ENCODE peak calls at places on chromosome 12, in six cellular contexts. One of them, this sample, is unnamed.

GRCh38 chr12:77724367-77724957 is 106.2 kb upstream of the NAV3 start:
- DNase-seq in GM03348: peak; percentile 38
- DNase-seq in Peyer's patch: no peak
- DNase-seq in pancreas: no peak
- DNase-seq in PC-9: no peak
- DNase-seq in substantia nigra: no peak
- DNase-seq in this sample: no peak

GRCh38 chr12:95494888-95495287 is 20.9 kb downstream of the METAP2 start:
- DNase-seq in PC-9: no peak
- DNase-seq in substantia nigra: no peak
- DNase-seq in GM03348: no peak
- DNase-seq in pancreas: no peak
- DNase-seq in Peyer's patch: no peak
- DNase-seq in this sample: no peak

GRCh38 chr12:131852551-131853299 is 24.5 kb downstream of the MMP17 start:
- DNase-seq in PC-9: no peak
- DNase-seq in Peyer's patch: peak; percentile 71
- DNase-seq in GM03348: no peak
- DNase-seq in substantia nigra: no peak
- DNase-seq in pancreas: peak; percentile 63
- DNase-seq in this sample: peak; percentile 45

GRCh38 chr12:81729781-81730180 is 29.4 kb downstream of the PPFIA2 start:
- DNase-seq in PC-9: no peak
- DNase-seq in Peyer's patch: no peak
- DNase-seq in pancreas: no peak
- DNase-seq in substantia nigra: no peak
- DNase-seq in GM03348: no peak
- DNase-seq in this sample: no peak

GRCh38 chr12:39505562-39505961 is 62.6 kb upstream of the KIF21A start:
- DNase-seq in PC-9: no peak
- DNase-seq in GM03348: no peak
- DNase-seq in substantia nigra: no peak
- DNase-seq in Peyer's patch: no peak
- DNase-seq in pancreas: no peak
- DNase-seq in this sample: no peak

GRCh38 chr12:68207276-68207675 is 18.3 kb downstream of the IL26 start:
- DNase-seq in Peyer's patch: no peak
- DNase-seq in PC-9: no peak
- DNase-seq in GM03348: no peak
- DNase-seq in substantia nigra: no peak
- DNase-seq in pancreas: no peak
- DNase-seq in this sample: no peak

GRCh38 chr12:50986961-50987737 is 34.8 kb downstream of the HIGD1C start:
- DNase-seq in PC-9: peak; percentile 18
- DNase-seq in Peyer's patch: peak; percentile 79
- DNase-seq in substantia nigra: no peak
- DNase-seq in pancreas: no peak
- DNase-seq in GM03348: peak; percentile 69
- DNase-seq in this sample: peak; percentile 22

GRCh38 chr12:46268617-46269428 is at the start of gene SLC38A1:
- DNase-seq in pancreas: peak; percentile 95
- DNase-seq in Peyer's patch: peak; percentile 97
- DNase-seq in PC-9: peak; percentile 89
- DNase-seq in GM03348: peak; percentile 87
- DNase-seq in substantia nigra: peak; percentile 35
- DNase-seq in this sample: peak; percentile 94

GRCh38 chr12:103858953-103859601 is 18.0 kb upstream of the NT5DC3 start:
- DNase-seq in substantia nigra: no peak
- DNase-seq in GM03348: peak; percentile 86
- DNase-seq in pancreas: no peak
- DNase-seq in PC-9: peak; percentile 73
- DNase-seq in Peyer's patch: peak; percentile 81
- DNase-seq in this sample: no peak

GRCh38 chr12:24364921-24365320 is 415.5 kb upstream of the SOX5 start:
- DNase-seq in GM03348: no peak
- DNase-seq in PC-9: no peak
- DNase-seq in Peyer's patch: no peak
- DNase-seq in pancreas: no peak
- DNase-seq in substantia nigra: no peak
- DNase-seq in this sample: no peak

GRCh38 chr12:108839011-108839889 is 18.1 kb downstream of the SSH1 start:
- DNase-seq in Peyer's patch: no peak
- DNase-seq in GM03348: peak; percentile 60
- DNase-seq in PC-9: no peak
- DNase-seq in pancreas: no peak
- DNase-seq in substantia nigra: no peak
- DNase-seq in this sample: no peak

GRCh38 chr12:124399622-124400021 is 104.7 kb downstream of the RFLNA start:
- DNase-seq in GM03348: peak; percentile 66
- DNase-seq in substantia nigra: no peak
- DNase-seq in pancreas: no peak
- DNase-seq in PC-9: peak; percentile 34
- DNase-seq in Peyer's patch: peak; percentile 65
- DNase-seq in this sample: peak; percentile 63

GRCh38 chr12:94174576-94174975 is 26.2 kb downstream of the PLXNC1 start:
- DNase-seq in Peyer's patch: peak; percentile 84
- DNase-seq in substantia nigra: no peak
- DNase-seq in pancreas: no peak
- DNase-seq in GM03348: no peak
- DNase-seq in PC-9: no peak
- DNase-seq in this sample: no peak

GRCh38 chr12:54598966-54599365 is 10.5 kb upstream of the PPP1R1A start:
- DNase-seq in GM03348: no peak
- DNase-seq in pancreas: no peak
- DNase-seq in substantia nigra: no peak
- DNase-seq in Peyer's patch: no peak
- DNase-seq in PC-9: no peak
- DNase-seq in this sample: no peak

GRCh38 chr12:48142818-48143674 is 14.3 kb downstream of the ASB8 start:
- DNase-seq in GM03348: no peak
- DNase-seq in Peyer's patch: no peak
- DNase-seq in PC-9: no peak
- DNase-seq in substantia nigra: no peak
- DNase-seq in pancreas: no peak
- DNase-seq in this sample: no peak

GRCh38 chr12:28378749-28379148 is 188.5 kb downstream of the CCDC91 start:
- DNase-seq in PC-9: no peak
- DNase-seq in Peyer's patch: no peak
- DNase-seq in substantia nigra: no peak
- DNase-seq in pancreas: no peak
- DNase-seq in GM03348: peak; percentile 66
- DNase-seq in this sample: no peak

GRCh38 chr12:47686645-47687240 is 19.1 kb downstream of the RPAP3 start:
- DNase-seq in substantia nigra: no peak
- DNase-seq in pancreas: no peak
- DNase-seq in PC-9: no peak
- DNase-seq in GM03348: peak; percentile 76
- DNase-seq in Peyer's patch: no peak
- DNase-seq in this sample: peak; percentile 28

GRCh38 chr12:90253142-90253541 is 544.5 kb upstream of the ATP2B1 start:
- DNase-seq in Peyer's patch: no peak
- DNase-seq in GM03348: no peak
- DNase-seq in substantia nigra: no peak
- DNase-seq in pancreas: no peak
- DNase-seq in PC-9: no peak
- DNase-seq in this sample: no peak

GRCh38 chr12:97109441-97109840 is 202.4 kb downstream of the NEDD1 start:
- DNase-seq in Peyer's patch: no peak
- DNase-seq in substantia nigra: no peak
- DNase-seq in pancreas: no peak
- DNase-seq in GM03348: no peak
- DNase-seq in PC-9: no peak
- DNase-seq in this sample: no peak

GRCh38 chr12:120119395-120119973 is 2.9 kb upstream of the RAB35 start:
- DNase-seq in GM03348: peak; percentile 44
- DNase-seq in Peyer's patch: no peak
- DNase-seq in substantia nigra: no peak
- DNase-seq in pancreas: no peak
- DNase-seq in PC-9: no peak
- DNase-seq in this sample: no peak

GRCh38 chr12:62600038-62600437 is 133.4 kb downstream of the MON2 start:
- DNase-seq in Peyer's patch: no peak
- DNase-seq in PC-9: no peak
- DNase-seq in pancreas: no peak
- DNase-seq in substantia nigra: no peak
- DNase-seq in GM03348: no peak
- DNase-seq in this sample: no peak

GRCh38 chr12:10497602-10498001 is 8.1 kb upstream of the EIF2S3B start:
- DNase-seq in substantia nigra: no peak
- DNase-seq in PC-9: no peak
- DNase-seq in pancreas: peak; percentile 13
- DNase-seq in Peyer's patch: peak; percentile 55
- DNase-seq in GM03348: no peak
- DNase-seq in this sample: no peak

GRCh38 chr12:39605501-39605900 is 14.1 kb downstream of the ABCD2 start:
- DNase-seq in PC-9: no peak
- DNase-seq in pancreas: no peak
- DNase-seq in substantia nigra: no peak
- DNase-seq in Peyer's patch: no peak
- DNase-seq in GM03348: no peak
- DNase-seq in this sample: no peak

GRCh38 chr12:94971923-94972322 is 31.6 kb downstream of the NDUFA12 start:
- DNase-seq in substantia nigra: no peak
- DNase-seq in GM03348: no peak
- DNase-seq in PC-9: no peak
- DNase-seq in Peyer's patch: no peak
- DNase-seq in pancreas: no peak
- DNase-seq in this sample: no peak

GRCh38 chr12:12872139-12872933 is 19.0 kb upstream of the GPRC5A start:
- DNase-seq in substantia nigra: no peak
- DNase-seq in Peyer's patch: no peak
- DNase-seq in pancreas: no peak
- DNase-seq in PC-9: peak; percentile 96
- DNase-seq in GM03348: peak; percentile 61
- DNase-seq in this sample: no peak

GRCh38 chr12:123749355-123749754 is 12.7 kb upstream of the DNAH10 start:
- DNase-seq in Peyer's patch: no peak
- DNase-seq in GM03348: no peak
- DNase-seq in substantia nigra: no peak
- DNase-seq in PC-9: no peak
- DNase-seq in pancreas: no peak
- DNase-seq in this sample: no peak

GRCh38 chr12:32478166-32478565 is 78.8 kb downstream of the FGD4 start:
- DNase-seq in PC-9: no peak
- DNase-seq in GM03348: no peak
- DNase-seq in substantia nigra: no peak
- DNase-seq in pancreas: no peak
- DNase-seq in Peyer's patch: no peak
- DNase-seq in this sample: no peak

GRCh38 chr12:106044773-106045172 is 94.0 kb downstream of the NUAK1 start:
- DNase-seq in substantia nigra: no peak
- DNase-seq in pancreas: no peak
- DNase-seq in PC-9: no peak
- DNase-seq in Peyer's patch: no peak
- DNase-seq in GM03348: peak; percentile 12
- DNase-seq in this sample: peak; percentile 32

GRCh38 chr12:12507121-12507520 is 55.5 kb downstream of the DUSP16 start:
- DNase-seq in PC-9: no peak
- DNase-seq in Peyer's patch: no peak
- DNase-seq in pancreas: no peak
- DNase-seq in GM03348: no peak
- DNase-seq in substantia nigra: no peak
- DNase-seq in this sample: peak; percentile 16

GRCh38 chr12:49698619-49699545 is 8.3 kb downstream of the FMNL3 start:
- DNase-seq in substantia nigra: no peak
- DNase-seq in PC-9: peak; percentile 12
- DNase-seq in Peyer's patch: peak; percentile 73
- DNase-seq in pancreas: no peak
- DNase-seq in GM03348: peak; percentile 54
- DNase-seq in this sample: no peak

GRCh38 chr12:131929530-131930456 is 717 bp downstream of the PUS1 start:
- DNase-seq in PC-9: peak; percentile 39
- DNase-seq in GM03348: peak; percentile 46
- DNase-seq in substantia nigra: no peak
- DNase-seq in Peyer's patch: peak; percentile 60
- DNase-seq in pancreas: peak; percentile 84
- DNase-seq in this sample: peak; percentile 56

GRCh38 chr12:58346032-58346632 is 404.8 kb downstream of the ATP23 start:
- DNase-seq in Peyer's patch: no peak
- DNase-seq in substantia nigra: no peak
- DNase-seq in PC-9: no peak
- DNase-seq in pancreas: no peak
- DNase-seq in GM03348: peak; percentile 64
- DNase-seq in this sample: peak; percentile 39

GRCh38 chr12:3491938-3492867 is 1.2 kb downstream of the PRMT8 start:
- DNase-seq in PC-9: peak; percentile 7
- DNase-seq in GM03348: peak; percentile 92
- DNase-seq in pancreas: peak; percentile 87
- DNase-seq in Peyer's patch: no peak
- DNase-seq in substantia nigra: no peak
- DNase-seq in this sample: peak; percentile 90

This sample was measured in retina.